ENCODE peak calls at places on chromosomes 13 and 19, in eight cellular contexts. R is tibial nerve, Y is transverse colon, A is thoracic aorta, H is AG10803, M is mucosa of descending colon, P is left lung, U is fibroblast of mammary gland. N is an unnamed sample.

GRCh38 chr13:57569981-57570380 is 61.6 kb upstream of the PCDH17 start:
- DNase-seq in M (no peak), H (no peak), U (no peak), R (no peak), P (no peak), A (no peak), Y (no peak), N (no peak)

GRCh38 chr13:109249780-109250528 is 536.4 kb downstream of the IRS2 start:
- DNase-seq in R (no peak), P (no peak), Y (no peak), M (no peak), A (no peak), U (no peak), H (no peak), N (no peak)

GRCh38 chr13:96075953-96076543 is 13.9 kb upstream of the HS6ST3 start:
- DNase-seq in Y (no peak), U (peak; percentile 25), M (no peak), H (peak; percentile 26), A (no peak), P (no peak), R (no peak), N (peak; percentile 51)

GRCh38 chr19:10380311-10381102 is at the start of gene TYK2:
- DNase-seq in R (peak; percentile 97), Y (peak; percentile 98), P (peak; percentile 97), U (peak; percentile 98), H (peak; percentile 98), M (peak; percentile 99), A (peak; percentile 96), N (peak; percentile 98)

GRCh38 chr13:27622102-27622820 is 569 bp downstream of the POLR1D start:
- DNase-seq in Y (peak; percentile 35), A (no peak), R (no peak), P (no peak), M (peak; percentile 50), H (peak; percentile 12), U (peak; percentile 14), N (no peak)

GRCh38 chr13:36712785-36713184 is 39.0 kb downstream of the SERTM1 start:
- DNase-seq in R (no peak), A (no peak), Y (no peak), P (no peak), M (no peak), H (peak; percentile 49), U (peak; percentile 93), N (peak; percentile 85)

GRCh38 chr13:102983496-102983895 is 82.7 kb downstream of the SLC10A2 start:
- DNase-seq in R (no peak), Y (no peak), P (no peak), U (peak; percentile 81), H (peak; percentile 12), A (no peak), M (no peak), N (peak; percentile 90)

GRCh38 chr19:19444694-19445155 is 39.2 kb downstream of the GATAD2A start:
- DNase-seq in A (no peak), R (no peak), H (peak; percentile 39), U (peak; percentile 30), M (peak; percentile 47), P (no peak), Y (no peak), N (peak; percentile 20)

GRCh38 chr19:8397291-8397690 is 7.1 kb downstream of the RAB11B start:
- DNase-seq in U (no peak), P (no peak), A (no peak), Y (no peak), H (no peak), R (no peak), M (no peak), N (no peak)

GRCh38 chr13:42392706-42393572 is 121.0 kb downstream of the AKAP11 start:
- DNase-seq in Y (no peak), H (no peak), M (no peak), R (no peak), A (no peak), P (no peak), U (peak; percentile 20), N (no peak)

GRCh38 chr19:48955308-48955958 is 758 bp downstream of the BAX start:
- DNase-seq in M (peak; percentile 23), U (no peak), P (no peak), H (no peak), Y (no peak), A (no peak), R (no peak), N (no peak)

GRCh38 chr19:38134538-38135149 is 89.4 kb downstream of the DPF1 start:
- DNase-seq in M (peak; percentile 49), H (peak; percentile 30), A (no peak), Y (peak; percentile 16), U (peak; percentile 59), R (no peak), P (no peak), N (peak; percentile 63)

GRCh38 chr19:1624458-1624857 is 19.2 kb upstream of the UQCR11 start:
- DNase-seq in Y (peak; percentile 48), U (peak; percentile 66), R (no peak), A (no peak), H (peak; percentile 39), P (no peak), M (peak; percentile 64), N (peak; percentile 68)

GRCh38 chr19:20444202-20444885 is 121.2 kb downstream of the ZNF737 start:
- DNase-seq in U (no peak), M (no peak), R (no peak), H (no peak), A (no peak), P (no peak), Y (no peak), N (no peak)

GRCh38 chr13:110555601-110556223 is 5.8 kb downstream of the RAB20 start:
- DNase-seq in U (no peak), M (peak; percentile 56), Y (peak; percentile 44), R (no peak), H (no peak), P (peak; percentile 58), A (no peak), N (no peak)

GRCh38 chr19:42191855-42192254 is 25.6 kb downstream of the DEDD2 start:
- DNase-seq in M (peak; percentile 96), P (no peak), U (peak; percentile 93), H (peak; percentile 51), Y (peak; percentile 84), A (no peak), R (no peak), N (peak; percentile 76)

GRCh38 chr19:42295831-42296525 is 6.0 kb upstream of the PRR19 start:
- DNase-seq in A (no peak), M (peak; percentile 96), Y (peak; percentile 89), H (peak; percentile 44), U (peak; percentile 52), P (peak; percentile 77), R (peak; percentile 84), N (peak; percentile 32)

GRCh38 chr13:40102854-40103253 is 447.4 kb downstream of the COG6 start:
- DNase-seq in Y (no peak), H (peak; percentile 29), A (no peak), M (no peak), P (no peak), U (peak; percentile 94), R (no peak), N (peak; percentile 27)

GRCh38 chr19:28940751-28941500 is 272.0 kb downstream of the UQCRFS1 start:
- DNase-seq in P (no peak), R (no peak), A (no peak), U (peak; percentile 89), Y (no peak), H (peak; percentile 87), M (no peak), N (peak; percentile 85)

GRCh38 chr13:45341799-45342584 is 1.0 kb upstream of the TPT1 start:
- DNase-seq in A (peak; percentile 58), U (peak; percentile 83), Y (peak; percentile 63), P (peak; percentile 58), H (peak; percentile 82), R (peak; percentile 29), M (peak; percentile 69), N (peak; percentile 78)

DNA sequence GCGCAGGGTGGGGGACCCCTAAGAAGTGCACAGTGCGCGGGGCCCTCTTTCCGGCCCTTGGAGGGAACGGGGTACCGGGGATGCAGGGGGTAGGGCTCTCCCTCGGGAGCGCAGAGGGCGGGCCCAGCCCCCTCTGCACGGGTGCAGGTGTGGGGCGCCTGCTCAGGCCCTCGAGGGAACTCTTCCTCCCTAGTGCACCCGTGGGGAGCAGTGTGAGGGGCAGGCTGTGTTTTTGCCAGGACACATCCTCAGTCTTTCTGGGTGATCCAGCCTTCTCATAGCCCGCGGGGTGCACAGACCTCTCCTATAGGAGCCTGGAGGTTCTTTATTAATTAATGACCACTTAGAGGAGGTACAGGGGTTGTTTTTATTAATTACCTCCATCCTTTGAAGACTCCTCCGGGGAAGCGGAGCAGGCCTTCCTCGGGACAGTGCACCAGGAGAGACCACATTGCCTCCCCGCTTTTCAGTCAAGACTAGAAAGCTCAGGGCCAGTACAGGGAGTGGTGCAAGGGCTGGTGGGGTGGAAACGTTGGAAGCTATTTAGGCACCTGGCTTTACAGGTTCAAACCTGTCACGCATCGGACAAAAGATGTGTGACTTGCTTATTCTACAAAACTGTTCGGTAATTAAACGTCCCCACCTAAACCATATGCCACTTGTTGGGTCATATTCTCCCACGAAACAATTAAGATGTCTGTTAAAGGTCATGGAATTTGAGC is 598 bp upstream of the GJB6 start:
- DNase-seq in R (no peak), U (no peak), Y (no peak), A (no peak), P (no peak), M (no peak), H (no peak), N (no peak)
- H3K4me3 ChIP-seq in R (no peak overlapping the region), U (no peak overlapping the region), Y (no peak overlapping the region), A (peak overlapping the region; percentile 49), P (no peak overlapping the region), M (no peak overlapping the region), H (no peak overlapping the region), N (no peak overlapping the region)

DNA sequence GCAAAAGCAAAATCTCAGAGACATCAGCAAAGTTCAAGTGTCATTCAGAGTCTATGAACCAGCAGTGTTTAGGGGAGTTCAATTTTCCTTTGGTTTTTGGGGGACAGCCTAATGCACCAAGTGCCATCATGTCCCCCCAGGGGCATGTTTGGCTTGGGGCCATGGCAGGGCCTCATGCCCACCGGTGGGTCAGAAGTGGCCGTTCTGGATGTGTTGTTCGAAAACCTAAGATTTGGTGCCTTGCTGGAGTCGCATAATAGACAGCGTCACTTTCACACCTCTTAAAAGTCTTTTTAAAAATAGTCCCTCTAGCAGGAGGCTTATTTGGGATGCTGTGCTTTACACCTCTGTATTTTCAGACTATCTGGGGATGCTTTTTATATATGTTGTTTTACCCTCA is 250.1 kb downstream of the ZNF536 start:
- DNase-seq in Y (no peak), M (no peak), P (no peak), U (no peak), H (no peak), A (no peak), R (no peak), N (no peak)
- TF ChIP-seq CTCF in Y (no peak), M (no peak), P (no peak), U (no peak), H (no peak), A (no peak), R (no peak), N (no peak)

DNA sequence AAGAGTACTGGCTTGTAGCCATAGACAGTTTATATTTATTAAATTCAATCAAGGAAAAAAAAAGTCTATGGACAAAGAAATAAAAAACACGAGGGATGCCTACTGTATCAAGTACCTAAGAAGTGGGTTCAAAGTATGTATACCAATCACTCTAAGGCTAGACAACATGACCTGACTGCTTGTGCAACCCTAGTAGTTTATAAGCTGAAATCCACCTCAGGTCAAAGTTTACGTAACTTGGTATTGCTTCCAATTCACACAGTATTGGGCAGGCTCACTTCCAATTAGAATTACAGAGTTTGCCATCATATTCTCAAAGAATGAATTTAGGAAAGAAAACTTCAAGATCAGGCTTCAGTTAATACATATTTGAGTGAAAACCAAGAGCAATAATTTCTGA is 657.8 kb downstream of the DACH1 start:
- DNase-seq in H (no peak), R (no peak), Y (no peak), P (no peak), U (no peak), A (no peak), M (no peak), N (no peak)
- H3K4me3 ChIP-seq in H (no peak overlapping the region), R (no peak overlapping the region), Y (no peak overlapping the region), P (no peak overlapping the region), U (no peak overlapping the region), A (no peak overlapping the region), M (no peak overlapping the region), N (no peak overlapping the region)

GRCh38 chr19:50710094-50710493 is 9.5 kb downstream of the SHANK1 start:
- DNase-seq in M (no peak), R (no peak), A (no peak), U (no peak), Y (no peak), H (no peak), P (no peak), N (peak; percentile 37)
- TF ChIP-seq CTCF in M (no peak), R (no peak), A (no peak), U (no peak), Y (no peak), H (peak; percentile 26), P (no peak), N (peak; percentile 7)